ENCODE peak calls at places on chromosomes 4 and X, in eight cellular contexts. I is ovary, S is A549, H is HFF-Myc, Y is RWPE1, J is mesothelial cell of epicardium, R is fibroblast of lung, P is colonic mucosa. O is an unnamed sample.

GRCh38 chr4:54318904-54319303 is 89.8 kb downstream of the PDGFRA start:
- DNase-seq in Y (peak), P (no peak), I (no peak), R (peak), J (no peak), S (peak), H (peak), O (no peak)

GRCh38 chrX:99301990-99302389 is 1108.1 kb downstream of the PCDH19 start:
- DNase-seq in P (no peak), S (peak), I (no peak), H (no peak), R (no peak), J (no peak), Y (no peak), O (no peak)

GRCh38 chrX:79400618-79401017 is 33.5 kb upstream of the ITM2A start:
- DNase-seq in I (no peak), R (no peak), J (no peak), S (no peak), H (no peak), P (no peak), Y (no peak), O (no peak)

GRCh38 chr4:116122131-116122530 is 963.2 kb downstream of the TRAM1L1 start:
- DNase-seq in S (peak), R (peak), H (no peak), Y (peak), I (no peak), P (no peak), J (no peak), O (no peak)

GRCh38 chr4:118270492-118270891 is 82.3 kb downstream of the PRSS12 start:
- DNase-seq in H (no peak), P (no peak), R (peak), S (peak), I (no peak), J (no peak), Y (peak), O (no peak)

GRCh38 chr4:40040908-40041307 is 15.7 kb upstream of the N4BP2 start:
- DNase-seq in Y (no peak), H (no peak), J (no peak), I (no peak), S (no peak), R (no peak), P (no peak), O (no peak)

GRCh38 chr4:144355809-144356757 is 215.6 kb upstream of the GYPA start:
- DNase-seq in H (peak), Y (peak), P (peak), J (no peak), I (no peak), S (peak), R (peak), O (peak)

GRCh38 chr4:99857302-99857701 is 36.9 kb downstream of the LAMTOR3 start:
- DNase-seq in R (no peak), Y (no peak), H (no peak), J (no peak), I (no peak), P (no peak), S (no peak), O (no peak)

GRCh38 chr4:87122252-87122651 is 98.2 kb downstream of the KLHL8 start:
- DNase-seq in I (no peak), P (no peak), Y (no peak), H (no peak), J (no peak), S (no peak), R (no peak), O (no peak)

GRCh38 chr4:17511041-17511949 is 595 bp downstream of the QDPR start:
- DNase-seq in J (peak), I (peak), S (peak), P (peak), Y (peak), H (no peak), R (peak), O (no peak)

GRCh38 chrX:151973262-151973661 is 1.2 kb downstream of the GABRE start:
- DNase-seq in I (no peak), P (no peak), J (no peak), Y (no peak), R (peak), S (no peak), H (no peak), O (no peak)

GRCh38 chr4:95162867-95163266 is 385.9 kb downstream of the UNC5C start:
- DNase-seq in Y (no peak), J (no peak), S (no peak), R (no peak), H (no peak), I (no peak), P (no peak), O (no peak)

GRCh38 chr4:160235771-160236170 is 1132.9 kb downstream of the RAPGEF2 start:
- DNase-seq in H (no peak), R (no peak), Y (no peak), J (no peak), I (no peak), P (no peak), S (no peak), O (no peak)

GRCh38 chr4:140851032-140851636 is 94.9 kb upstream of the TBC1D9 start:
- DNase-seq in R (peak), I (no peak), Y (peak), J (no peak), P (peak), H (peak), S (peak), O (no peak)

GRCh38 chrX:102067966-102068723 is 57.3 kb upstream of the TCEAL2 start:
- DNase-seq in R (peak), Y (no peak), J (no peak), P (no peak), H (no peak), S (peak), I (no peak), O (no peak)

DNA sequence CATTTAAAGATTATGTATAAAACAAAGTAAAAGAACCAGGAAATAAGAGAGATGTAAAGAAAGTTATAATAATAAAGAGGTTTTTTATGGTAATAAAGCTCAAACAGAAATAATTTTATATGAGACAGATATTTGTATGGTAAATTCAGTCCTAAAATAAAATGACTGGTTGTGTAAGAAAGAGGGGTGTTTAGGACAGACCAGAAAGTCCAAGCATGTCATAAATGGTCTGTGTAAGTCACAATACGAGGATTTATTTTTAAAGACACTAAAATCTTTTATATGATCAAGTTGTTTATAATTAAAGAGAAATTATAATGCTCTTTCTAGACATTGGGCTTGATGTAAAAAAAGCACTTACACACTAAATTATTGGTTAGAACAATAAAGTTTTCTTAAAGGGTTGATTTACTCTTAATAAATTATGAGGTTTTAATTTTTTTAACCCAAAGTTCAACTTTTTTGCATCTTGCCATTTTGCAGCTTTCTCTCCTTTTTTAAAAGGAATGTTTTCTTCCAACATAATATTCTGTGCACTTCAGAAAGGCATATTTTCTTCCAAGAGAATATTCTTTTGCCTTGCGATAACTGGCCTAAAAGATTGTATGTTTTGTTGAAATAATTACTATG is 61.9 kb upstream of the TCEAL2 start:
- DNase-seq in R (no peak), I (no peak), Y (no peak), P (no peak), H (no peak), J (no peak), S (no peak), O (no peak)
- TF ChIP-seq CTCF in R (no peak), I (no peak), Y (no peak), P (no peak), H (no peak), J (no peak), S (no peak), O (no peak)

DNA sequence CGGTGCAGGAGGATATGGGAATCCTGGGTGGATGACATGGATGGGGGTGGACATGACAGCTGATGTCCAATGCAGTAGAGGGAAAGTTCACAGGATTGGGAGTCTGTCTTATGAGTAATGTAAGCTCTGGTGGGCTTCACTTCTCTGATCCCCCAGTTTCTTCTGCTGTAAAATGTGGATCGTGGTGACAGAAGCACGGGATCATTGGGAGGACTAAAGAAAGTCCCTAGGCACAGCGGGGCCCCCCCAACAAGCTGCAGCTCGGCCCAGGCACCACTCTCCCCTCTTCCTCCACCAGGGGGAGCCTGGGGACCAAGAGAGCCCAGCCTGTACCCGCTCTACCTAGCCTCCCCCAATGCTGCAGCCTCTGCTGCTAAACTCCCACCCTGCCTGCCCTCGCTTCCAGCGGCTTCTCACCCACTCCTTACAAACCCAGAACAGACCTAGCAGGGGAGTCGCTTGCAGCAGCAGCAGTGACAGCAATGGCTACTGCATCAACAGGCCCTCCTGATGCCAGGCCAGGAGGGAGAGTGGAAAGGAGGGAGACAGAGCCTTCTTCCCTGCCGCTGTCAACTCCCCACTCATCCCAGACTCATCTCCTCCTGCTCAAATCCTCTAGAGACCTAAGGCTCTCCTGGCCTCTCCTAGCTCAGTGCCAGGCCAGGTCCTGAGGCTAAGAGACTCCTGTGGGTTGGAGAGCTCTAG is 36.1 kb upstream of the IQSEC2 start:
- DNase-seq in H (no peak), J (peak), R (peak), S (peak), I (peak), Y (peak), P (peak), O (peak)
- TF ChIP-seq CTCF in H (peak), J (peak), R (peak), S (peak), I (peak), Y (peak), P (peak), O (peak)

DNA sequence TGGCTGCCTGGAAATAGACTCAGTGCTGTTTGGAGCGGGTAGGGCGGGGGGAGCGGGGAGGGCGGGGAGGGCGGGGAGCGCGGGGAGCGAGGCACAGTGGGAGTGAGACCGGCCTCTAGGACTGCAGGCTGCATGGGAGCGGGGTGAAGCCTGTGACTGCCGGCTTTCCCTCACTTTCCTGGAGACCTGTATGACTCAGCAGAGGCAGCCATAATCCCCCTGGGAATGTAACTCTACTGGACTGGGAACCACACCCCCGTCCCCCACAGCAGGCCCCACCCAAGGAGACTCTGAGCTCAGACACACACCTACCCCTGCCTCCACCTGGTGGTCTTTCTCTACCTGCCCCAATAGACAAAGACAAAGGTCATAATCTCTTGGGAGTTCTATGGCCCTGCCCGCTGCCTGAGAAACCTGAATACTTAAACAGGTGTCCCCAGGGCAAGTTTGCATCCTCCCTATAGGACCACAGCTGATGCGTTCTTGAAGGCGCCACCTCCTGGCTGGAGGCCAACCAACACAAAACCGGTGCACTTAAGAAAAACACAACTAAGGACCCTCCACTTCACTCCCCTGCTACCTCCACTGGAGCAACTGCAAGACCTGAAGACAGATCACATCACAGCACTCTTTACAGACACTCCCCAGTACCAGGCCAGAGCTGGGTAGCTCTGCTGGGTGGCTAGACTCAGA is 18.0 kb downstream of the HDAC8 start:
- DNase-seq in S (peak), P (peak), R (no peak), I (no peak), H (no peak), J (no peak), Y (peak), O (no peak)
- TF ChIP-seq CTCF in S (peak), P (no peak), R (no peak), I (no peak), H (no peak), J (no peak), Y (no peak), O (peak)

DNA sequence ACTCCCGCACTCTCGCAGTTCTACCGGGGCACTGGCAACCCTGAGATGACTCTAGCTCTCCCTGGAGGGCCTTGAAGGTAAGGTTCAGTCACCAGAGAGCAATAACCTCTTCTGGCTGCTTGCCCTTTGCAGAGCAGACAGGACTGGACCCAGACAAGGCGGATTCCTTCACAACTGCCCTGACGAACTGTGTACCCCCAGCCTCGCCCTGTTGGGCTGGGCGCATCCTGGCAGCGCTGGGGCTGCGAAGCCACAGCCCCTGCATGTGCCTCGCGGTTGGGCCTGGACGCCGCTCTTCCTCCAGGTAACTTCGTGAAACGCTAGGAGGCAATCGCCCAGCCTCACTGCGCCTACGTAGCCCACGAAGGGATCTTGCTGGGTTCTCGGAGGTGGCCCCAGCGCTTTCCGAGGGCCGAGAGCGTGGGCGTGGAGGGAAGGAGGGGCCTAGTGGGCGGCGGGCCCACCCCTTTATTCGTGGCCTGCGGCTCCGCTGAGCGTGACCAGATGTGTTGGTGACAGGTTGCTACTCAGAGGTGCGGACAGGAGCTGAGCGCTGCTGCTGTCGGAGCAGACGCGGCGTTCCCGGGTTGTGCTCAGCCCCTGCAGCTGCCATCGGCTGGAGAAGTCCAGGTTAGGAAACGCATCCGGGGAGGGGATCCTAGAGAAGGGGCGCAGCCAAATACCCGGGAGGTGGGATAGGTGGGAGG is 1.9 kb upstream of the MAMLD1 start:
- DNase-seq in H (no peak), J (no peak), S (peak), Y (no peak), I (peak), R (peak), P (no peak), O (peak)
- TF ChIP-seq CTCF in H (no peak), J (no peak), S (no peak), Y (no peak), I (no peak), R (peak), P (no peak), O (no peak)